ENCODE peak calls at places on chromosome 18, in five cellular contexts. I is HCT116, G is heart left ventricle, R is pancreas, X is dorsolateral prefrontal cortex. H is an unnamed sample. For H3K27me3, the result is how much of the 10 kb centered on the place peaks cover.

GRCh38 chr18:2982452-2983172 is 30.3 kb downstream of the LPIN2 start:
- DNase-seq in R (no peak), X (no peak), I (no peak), G (no peak), H (no peak)

GRCh38 chr18:28167835-28168349 is 9.0 kb downstream of the CDH2 start:
- DNase-seq in G (no peak), X (no peak), I (no peak), R (no peak), H (no peak)

GRCh38 chr18:61816071-61816470 is 76.7 kb downstream of the RNF152 start:
- DNase-seq in X (no peak), G (no peak), R (no peak), I (no peak), H (no peak)

GRCh38 chr18:73842795-73843394 is 304.7 kb downstream of the FBXO15 start:
- DNase-seq in X (peak), G (no peak), R (peak), I (peak), H (peak)

GRCh38 chr18:41681138-41681881 is 273.7 kb upstream of the PIK3C3 start:
- DNase-seq in G (no peak), I (no peak), R (no peak), X (no peak), H (no peak)

GRCh38 chr18:58998421-58999203 is 133.9 kb downstream of the ZNF532 start:
- DNase-seq in R (no peak), X (peak), G (peak), I (no peak), H (peak)

GRCh38 chr18:2974731-2975130 is 38.2 kb downstream of the LPIN2 start:
- DNase-seq in G (no peak), R (no peak), I (no peak), X (no peak), H (no peak)

GRCh38 chr18:40957533-40958070 is 997.4 kb upstream of the PIK3C3 start:
- DNase-seq in I (no peak), R (no peak), G (no peak), X (no peak), H (no peak)

GRCh38 chr18:35861367-35862114 is 110.9 kb upstream of the RMP24 start:
- DNase-seq in G (no peak), I (no peak), R (no peak), X (no peak), H (no peak)

GRCh38 chr18:64037812-64038414 is 68.0 kb downstream of the SERPINB8 start:
- DNase-seq in G (no peak), I (peak), R (no peak), X (no peak), H (no peak)

GRCh38 chr18:44693030-44693784 is 12.5 kb downstream of the SETBP1 start:
- DNase-seq in X (no peak), R (no peak), I (no peak), G (no peak), H (peak)

GRCh38 chr18:28771849-28772248 is 594.9 kb upstream of the CDH2 start:
- DNase-seq in G (no peak), I (no peak), R (no peak), X (no peak), H (no peak)

GRCh38 chr18:211582-211981 is 53.2 kb downstream of the USP14 start:
- DNase-seq in X (no peak), I (no peak), G (no peak), R (no peak), H (no peak)

GRCh38 chr18:22211660-22212059 is 42.3 kb downstream of the GATA6 start:
- DNase-seq in G (no peak), X (no peak), R (no peak), I (no peak), H (no peak)

GRCh38 chr18:61574665-61575064 is 241.4 kb downstream of the CDH20 start:
- DNase-seq in G (no peak), I (no peak), R (no peak), X (no peak), H (peak)

GRCh38 chr18:45658756-45659155 is 43.5 kb downstream of the SLC14A2 start:
- DNase-seq in R (no peak), X (no peak), I (no peak), G (no peak), H (peak)

GRCh38 chr18:63604791-63605567 is 17.8 kb downstream of the SERPINB13 start:
- DNase-seq in I (peak), R (no peak), G (no peak), X (no peak), H (no peak)

GRCh38 chr18:48308027-48308635 is 101.1 kb downstream of the ZBTB7C start:
- DNase-seq in X (no peak), R (no peak), I (peak), G (no peak), H (no peak)

GRCh38 chr18:37389684-37390368 is 175.8 kb downstream of the CELF4 start:
- DNase-seq in I (no peak), R (no peak), G (no peak), X (peak), H (no peak)

GRCh38 chr18:24027156-24027555 is 12.6 kb downstream of the TTC39C start:
- DNase-seq in R (no peak), X (no peak), G (no peak), I (no peak), H (peak)

GRCh38 chr18:65990944-65991708 is 240.3 kb downstream of the CDH7 start:
- DNase-seq in X (no peak), I (no peak), R (no peak), G (no peak), H (no peak)

GRCh38 chr18:34222025-34222395 is 2.7 kb downstream of the NOL4 start:
- DNase-seq in I (no peak), X (peak), G (no peak), R (no peak), H (no peak)

GRCh38 chr18:34224423-34225217 is at the start of gene NOL4:
- DNase-seq in G (peak), I (no peak), R (peak), X (peak), H (peak)

GRCh38 chr18:34223893-34224422 is 755 bp downstream of the NOL4 start:
- DNase-seq in I (no peak), G (no peak), R (no peak), X (no peak), H (no peak)

GRCh38 chr18:34222396-34223163 is 2.1 kb downstream of the NOL4 start:
- DNase-seq in R (peak), G (peak), I (no peak), X (peak), H (peak)

GRCh38 chr18:34223164-34223892 is 1.4 kb downstream of the NOL4 start:
- DNase-seq in X (peak), I (no peak), R (peak), G (peak), H (no peak)
- H3K27me3 ChIP-seq in X (under half), I (under half), R (under half), G (half or more), H (under half)

GRCh38 chr18:11658019-11658418 is 31.0 kb upstream of the GNAL start:
- DNase-seq in I (no peak), R (no peak), G (no peak), X (no peak), H (no peak)
- H3K27me3 ChIP-seq in I (under half), R (under half), G (under half), X (under half), H (under half)

GRCh38 chr18:13446581-13447470 is 228.3 kb downstream of the LDLRAD4 start:
- DNase-seq in X (no peak), G (peak), R (no peak), I (no peak), H (no peak)

GRCh38 chr18:13447621-13448020 is 229.1 kb downstream of the LDLRAD4 start:
- DNase-seq in X (no peak), R (no peak), G (peak), I (no peak), H (peak)

GRCh38 chr18:13444430-13445240 is 226.1 kb downstream of the LDLRAD4 start:
- DNase-seq in I (no peak), R (no peak), X (no peak), G (no peak), H (no peak)

GRCh38 chr18:13445241-13445897 is 226.8 kb downstream of the LDLRAD4 start:
- DNase-seq in G (no peak), I (no peak), X (no peak), R (no peak), H (no peak)

GRCh38 chr18:13446024-13446423 is 227.5 kb downstream of the LDLRAD4 start:
- DNase-seq in X (no peak), R (no peak), I (no peak), G (no peak), H (no peak)
- H3K27me3 ChIP-seq in X (under half), R (under half), I (under half), G (under half), H (under half)

DNA sequence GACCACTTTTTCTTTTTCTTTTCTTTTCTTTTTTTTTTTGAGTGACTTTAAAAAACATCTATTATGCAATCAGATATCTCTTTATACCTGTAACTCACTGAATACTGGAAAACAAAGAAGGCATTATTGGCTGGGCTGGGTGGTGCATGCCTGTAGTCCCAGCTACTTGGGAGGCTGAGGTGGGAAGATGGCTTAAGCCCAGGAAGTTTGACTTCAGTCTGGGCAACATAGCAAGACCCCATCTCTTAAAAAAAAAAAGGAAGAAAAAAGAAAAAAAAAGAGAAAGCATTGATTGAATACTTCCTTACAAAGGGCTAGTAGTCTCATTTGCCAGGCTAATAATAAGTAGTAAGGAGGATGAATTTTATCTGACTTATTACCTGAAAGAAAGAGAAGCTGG is 2.7 kb upstream of the MTCL1 start:
- DNase-seq in G (no peak), X (no peak), R (no peak), I (no peak), H (no peak)
- H3K27me3 ChIP-seq in G (under half), X (under half), R (under half), I (under half), H (under half)

GRCh38 chr18:78996741-78997490 is 17.3 kb downstream of the SALL3 start:
- DNase-seq in G (no peak), R (no peak), X (no peak), I (no peak), H (no peak)

GRCh38 chr18:78999939-79000338 is 20.3 kb downstream of the SALL3 start:
- DNase-seq in G (no peak), R (no peak), I (peak), X (no peak), H (no peak)

GRCh38 chr18:79001001-79001400 is 21.4 kb downstream of the SALL3 start:
- DNase-seq in I (no peak), G (no peak), X (no peak), R (no peak), H (no peak)

GRCh38 chr18:78995740-78996395 is 16.2 kb downstream of the SALL3 start:
- DNase-seq in R (no peak), I (no peak), G (no peak), X (no peak), H (no peak)

DNA sequence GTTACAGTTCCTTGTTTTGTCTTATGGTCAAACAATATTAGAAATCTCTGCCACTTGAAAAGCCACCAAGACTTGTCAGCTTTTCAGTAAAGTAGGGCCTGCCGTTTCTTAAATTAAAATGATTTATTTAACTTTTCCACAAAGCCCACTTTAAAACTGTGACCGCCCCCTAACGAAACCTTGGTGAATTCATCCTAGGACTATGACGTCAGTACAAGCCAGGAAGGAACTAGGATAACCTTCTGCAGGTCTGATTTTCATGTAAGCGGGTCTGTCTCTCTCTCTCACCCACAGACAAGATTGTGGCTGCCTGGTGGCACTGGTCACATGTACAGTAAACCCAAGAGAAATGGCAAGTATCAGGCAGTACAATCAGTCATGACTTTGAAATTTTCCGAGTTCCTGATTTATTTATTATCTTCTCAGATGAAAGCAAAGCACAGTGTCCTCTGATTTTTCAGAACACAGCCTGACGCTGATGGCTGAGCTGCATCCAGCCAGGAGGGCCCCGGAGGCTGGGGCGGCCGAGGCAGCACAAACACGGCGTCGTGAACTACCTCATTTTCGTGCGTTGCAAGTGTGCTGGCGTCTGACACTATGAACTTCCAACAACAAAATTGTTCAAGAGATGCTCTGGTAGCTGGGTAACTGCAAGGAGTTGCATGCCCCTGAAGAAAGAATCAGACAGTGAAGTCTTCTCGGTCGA is 18.9 kb downstream of the SALL3 start:
- DNase-seq in X (no peak), R (no peak), I (peak), G (no peak), H (no peak)
- H3K27me3 ChIP-seq in X (under half), R (under half), I (under half), G (under half), H (under half)

DNA sequence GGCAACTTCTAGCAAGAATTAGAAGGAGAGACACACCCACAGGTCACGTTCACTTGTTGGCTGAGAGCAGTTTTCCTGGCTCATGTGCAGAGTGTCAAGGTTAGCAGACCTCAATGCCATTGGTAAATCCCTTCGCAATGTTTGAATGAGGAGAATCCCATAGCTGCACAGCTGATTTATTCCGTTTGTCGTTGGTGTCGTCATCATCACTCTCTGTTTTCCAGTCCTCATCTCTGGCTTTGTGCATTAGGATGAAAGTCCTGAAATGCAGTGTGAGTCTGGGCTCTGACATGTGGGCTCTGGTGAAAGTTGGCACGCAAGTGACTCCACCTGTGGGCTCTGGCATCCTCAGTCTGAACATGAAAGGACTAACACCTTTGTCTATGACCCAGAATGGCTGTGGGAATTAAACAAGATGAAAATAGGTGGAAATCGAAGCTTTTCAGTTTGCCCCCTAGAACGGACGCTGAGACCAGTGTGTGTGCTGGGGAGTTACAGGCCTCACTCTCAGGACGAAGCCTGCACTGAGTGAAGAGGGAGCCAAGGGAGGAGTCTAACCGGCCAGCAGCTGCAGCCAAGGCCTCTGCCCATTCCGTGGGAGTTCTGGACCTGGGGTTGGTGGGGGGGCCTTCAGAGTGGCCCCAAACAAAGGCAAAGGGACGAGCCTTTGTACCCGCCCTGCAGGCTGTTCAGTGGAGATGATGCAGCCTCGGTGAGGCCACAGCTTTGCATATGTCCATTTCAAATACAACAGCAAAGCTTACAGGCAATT is 74.8 kb upstream of the ZNF516 start:
- DNase-seq in I (no peak), X (no peak), G (no peak), R (no peak), H (no peak)
- H3K27me3 ChIP-seq in I (under half), X (under half), G (under half), R (under half), H (under half)

GRCh38 chr18:52339891-52340371 is at the start of gene DCC:
- DNase-seq in R (peak), G (no peak), I (no peak), X (peak), H (peak)
- H3K27me3 ChIP-seq in R (under half), G (under half), I (under half), X (under half), H (under half)

DNA sequence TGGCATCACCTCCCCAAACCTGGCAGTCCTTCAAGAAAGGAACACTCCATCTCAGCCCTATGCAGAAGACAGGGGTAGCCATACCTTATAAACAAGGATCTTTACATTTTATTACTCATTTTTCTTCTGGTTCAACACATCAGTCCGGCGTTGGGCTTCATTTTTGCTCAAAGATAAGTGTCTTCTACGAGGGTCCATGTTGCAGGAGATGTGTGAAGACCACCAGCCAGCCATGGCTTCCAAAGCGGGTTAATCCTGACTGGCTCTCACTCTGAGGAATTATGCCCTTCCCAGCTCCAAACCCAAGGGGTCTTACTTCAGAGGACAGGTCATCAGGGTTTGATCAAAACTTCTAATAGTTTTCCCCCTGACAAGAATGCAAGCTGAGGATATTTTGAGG is 23.9 kb upstream of the GNAL start:
- DNase-seq in G (no peak), R (no peak), I (no peak), X (no peak), H (no peak)
- H3K27me3 ChIP-seq in G (under half), R (under half), I (half or more), X (under half), H (under half)

GRCh38 chr18:26545737-26546136 is 2.6 kb downstream of the KCTD1 start:
- DNase-seq in X (no peak), I (no peak), G (no peak), R (no peak), H (no peak)

GRCh38 chr18:26548144-26549102 is at the start of gene KCTD1:
- DNase-seq in I (peak), R (peak), G (peak), X (peak), H (peak)

GRCh38 chr18:26547302-26548143 is 830 bp downstream of the KCTD1 start:
- DNase-seq in I (no peak), X (peak), G (peak), R (peak), H (peak)

GRCh38 chr18:26546170-26546874 is 2.0 kb downstream of the KCTD1 start:
- DNase-seq in X (no peak), R (no peak), I (no peak), G (no peak), H (no peak)

DNA sequence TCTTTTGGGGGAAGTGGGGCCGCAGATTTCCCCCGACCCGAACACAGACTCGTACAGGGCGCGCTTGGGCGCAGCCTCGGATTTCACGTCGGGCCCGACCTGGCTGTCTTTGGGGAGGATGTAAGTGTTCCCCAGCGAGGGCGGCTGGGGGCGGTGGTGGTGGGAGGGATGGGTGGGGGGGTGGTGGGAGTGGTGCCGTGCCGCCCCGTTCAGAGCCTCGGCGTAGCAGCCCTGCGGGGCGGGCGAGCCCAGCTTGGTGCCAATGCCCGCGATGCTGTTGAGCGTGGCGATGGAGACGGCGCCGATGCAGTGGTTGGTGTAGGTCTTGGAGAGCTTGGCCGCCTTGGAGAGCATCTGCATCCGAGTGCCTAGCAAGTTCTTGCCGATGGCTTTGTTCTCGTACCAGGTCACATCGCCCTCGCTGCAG is 1.5 kb downstream of the KCTD1 start:
- DNase-seq in G (peak), R (peak), X (no peak), I (no peak), H (no peak)
- H3K27me3 ChIP-seq in G (under half), R (under half), X (under half), I (under half), H (under half)

DNA sequence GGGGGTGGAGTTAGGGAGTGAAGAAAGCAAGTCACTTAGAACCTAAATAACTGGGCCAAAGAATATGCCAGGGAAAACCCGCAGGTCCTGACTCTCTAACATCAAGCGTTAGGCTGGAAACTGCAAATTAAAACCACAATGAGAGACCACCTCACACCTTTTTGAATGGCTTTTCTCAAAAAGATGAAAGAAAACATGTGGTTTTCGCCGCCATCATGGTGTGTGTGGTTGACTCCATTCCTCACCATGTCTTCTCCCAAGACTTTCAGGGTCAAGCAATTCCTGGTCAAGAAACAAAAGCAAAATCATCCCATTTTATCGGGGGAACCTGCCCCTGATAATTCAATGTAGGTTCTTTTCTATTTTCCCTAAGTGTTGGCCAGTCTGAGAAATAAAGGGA is 69.1 kb downstream of the CD226 start:
- DNase-seq in G (no peak), X (no peak), I (no peak), R (no peak), H (no peak)
- H3K27me3 ChIP-seq in G (under half), X (under half), I (under half), R (under half), H (under half)